ENCODE peak calls at places on chromosomes 12 and 14, in eight cellular contexts. M is fibroblast of lung; A is neuronal stem cell; Z is stimulated activated CD8-positive, alpha-beta memory T cell treated with anti-CD3 and anti-CD28 coated beads, Interleukin-4, amount 100 ng/mL, for 1 hour; D is AG08396; J is astrocyte of the cerebellum; L is neural crest cell; Y is pulmonary artery endothelial cell. C is an unnamed sample.

GRCh38 chr12:130715150-130715995 is 726 bp downstream of the RIMBP2 start:
- DNase-seq in Z (no peak), L (no peak), Y (no peak), M (no peak), D (no peak), A (no peak), J (no peak), C (no peak)

GRCh38 chr12:34393821-34394150 is 371.5 kb downstream of the ALG10 start:
- DNase-seq in M (no peak), A (no peak), L (no peak), J (no peak), D (no peak), Z (no peak), Y (no peak), C (no peak)

GRCh38 chr12:122990961-122991622 is 10.6 kb downstream of the ARL6IP4 start:
- DNase-seq in A (no peak), J (no peak), Z (no peak), L (no peak), D (no peak), Y (no peak), M (no peak), C (no peak)

GRCh38 chr12:24226745-24227350 is 277.4 kb upstream of the SOX5 start:
- DNase-seq in A (no peak), L (no peak), M (peak), J (peak), Z (no peak), D (peak), Y (peak), C (peak)

GRCh38 chr12:50659260-50659659 is 104.6 kb upstream of the ATF1 start:
- DNase-seq in Z (no peak), J (no peak), A (no peak), L (no peak), D (no peak), Y (no peak), M (no peak), C (no peak)

GRCh38 chr12:2824541-2824940 is 10.3 kb downstream of the NRIP2 start:
- DNase-seq in M (peak), J (no peak), Y (no peak), L (no peak), Z (no peak), A (no peak), D (no peak), C (no peak)

GRCh38 chr14:65057704-65058103 is 44.6 kb downstream of the MAX start:
- DNase-seq in M (no peak), Z (no peak), Y (no peak), D (no peak), J (no peak), A (no peak), L (no peak), C (no peak)

GRCh38 chr12:50344245-50344644 is 52.2 kb downstream of the FAM186A start:
- DNase-seq in D (no peak), L (no peak), Y (no peak), Z (no peak), A (no peak), J (no peak), M (no peak), C (no peak)

GRCh38 chr12:15527201-15527782 is 205.0 kb downstream of the PTPRO start:
- DNase-seq in J (peak), Z (no peak), D (no peak), M (peak), L (no peak), A (no peak), Y (no peak), C (peak)